ENCODE peak calls at places on chromosomes 16 and 17, in four cellular contexts. One of them, this sample, is unnamed.

GRCh38 chr16:66007717-66008116 is 358.8 kb upstream of the CDH5 start:
- DNase-seq in CD8-positive, alpha-beta T cell: no peak
- DNase-seq in uterus: no peak
- DNase-seq in foreskin fibroblast: peak
- DNase-seq in this sample: peak

GRCh38 chr16:47928008-47928407 is 227.8 kb downstream of the ABCC12 start:
- DNase-seq in CD8-positive, alpha-beta T cell: no peak
- DNase-seq in foreskin fibroblast: no peak
- DNase-seq in uterus: no peak
- DNase-seq in this sample: no peak

GRCh38 chr17:76586741-76587487 is 1.3 kb upstream of the ST6GALNAC2 start:
- DNase-seq in uterus: no peak
- DNase-seq in foreskin fibroblast: no peak
- DNase-seq in CD8-positive, alpha-beta T cell: no peak
- DNase-seq in this sample: no peak

GRCh38 chr17:3905017-3905486 is 11.2 kb downstream of the P2RX1 start:
- DNase-seq in foreskin fibroblast: no peak
- DNase-seq in uterus: no peak
- DNase-seq in CD8-positive, alpha-beta T cell: no peak
- DNase-seq in this sample: no peak

GRCh38 chr17:64223283-64223682 is 39.8 kb downstream of the TEX2 start:
- DNase-seq in CD8-positive, alpha-beta T cell: no peak
- DNase-seq in foreskin fibroblast: no peak
- DNase-seq in uterus: no peak
- DNase-seq in this sample: no peak

GRCh38 chr17:37478187-37478586 is 11.5 kb upstream of the DUSP14 start:
- DNase-seq in foreskin fibroblast: peak
- DNase-seq in CD8-positive, alpha-beta T cell: no peak
- DNase-seq in uterus: no peak
- DNase-seq in this sample: peak

GRCh38 chr17:82440377-82440981 is 10.1 kb downstream of the CYBC1 start:
- DNase-seq in uterus: no peak
- DNase-seq in CD8-positive, alpha-beta T cell: no peak
- DNase-seq in foreskin fibroblast: no peak
- DNase-seq in this sample: no peak

GRCh38 chr17:50149425-50150353 is 788 bp downstream of the PPP1R9B start:
- DNase-seq in uterus: peak
- DNase-seq in foreskin fibroblast: peak
- DNase-seq in CD8-positive, alpha-beta T cell: no peak
- DNase-seq in this sample: no peak

GRCh38 chr17:65931246-65932149 is 260.4 kb downstream of the CEP112 start:
- DNase-seq in CD8-positive, alpha-beta T cell: no peak
- DNase-seq in foreskin fibroblast: no peak
- DNase-seq in uterus: no peak
- DNase-seq in this sample: no peak

GRCh38 chr16:64718481-64718880 is 403.4 kb downstream of the CDH11 start:
- DNase-seq in foreskin fibroblast: no peak
- DNase-seq in CD8-positive, alpha-beta T cell: no peak
- DNase-seq in uterus: no peak
- DNase-seq in this sample: no peak

GRCh38 chr16:83992624-83993023 is 24.6 kb downstream of the NECAB2 start:
- DNase-seq in CD8-positive, alpha-beta T cell: no peak
- DNase-seq in foreskin fibroblast: peak
- DNase-seq in uterus: peak
- DNase-seq in this sample: peak

GRCh38 chr17:17114592-17115225 is 72.5 kb downstream of the MPRIP start:
- DNase-seq in CD8-positive, alpha-beta T cell: no peak
- DNase-seq in uterus: no peak
- DNase-seq in foreskin fibroblast: no peak
- DNase-seq in this sample: no peak

GRCh38 chr17:45276031-45276430 is 14.1 kb upstream of the SPATA32 start:
- DNase-seq in uterus: peak
- DNase-seq in CD8-positive, alpha-beta T cell: no peak
- DNase-seq in foreskin fibroblast: peak
- DNase-seq in this sample: no peak

GRCh38 chr16:68065716-68066305 is 19.4 kb upstream of the NFATC3 start:
- DNase-seq in uterus: no peak
- DNase-seq in CD8-positive, alpha-beta T cell: no peak
- DNase-seq in foreskin fibroblast: peak
- DNase-seq in this sample: no peak

GRCh38 chr16:11306997-11307638 is 26.0 kb upstream of the PRM1 start:
- DNase-seq in uterus: no peak
- DNase-seq in foreskin fibroblast: no peak
- DNase-seq in CD8-positive, alpha-beta T cell: no peak
- DNase-seq in this sample: no peak

GRCh38 chr16:86259499-86259898 is 250.8 kb upstream of the FOXF1 start:
- DNase-seq in CD8-positive, alpha-beta T cell: no peak
- DNase-seq in foreskin fibroblast: no peak
- DNase-seq in uterus: no peak
- DNase-seq in this sample: no peak

GRCh38 chr17:20307325-20307910 is 159.9 kb downstream of the LGALS9B start:
- DNase-seq in CD8-positive, alpha-beta T cell: no peak
- DNase-seq in foreskin fibroblast: no peak
- DNase-seq in uterus: no peak
- DNase-seq in this sample: no peak

GRCh38 chr17:1617620-1618174 is 10.9 kb downstream of the SLC43A2 start:
- DNase-seq in foreskin fibroblast: peak
- DNase-seq in uterus: no peak
- DNase-seq in CD8-positive, alpha-beta T cell: no peak
- DNase-seq in this sample: no peak

GRCh38 chr16:56737539-56737938 is 7.6 kb downstream of the NUP93 start:
- DNase-seq in CD8-positive, alpha-beta T cell: no peak
- DNase-seq in foreskin fibroblast: no peak
- DNase-seq in uterus: no peak
- DNase-seq in this sample: no peak

GRCh38 chr17:35460354-35460851 is 11.8 kb upstream of the SLFN13 start:
- DNase-seq in foreskin fibroblast: no peak
- DNase-seq in CD8-positive, alpha-beta T cell: peak
- DNase-seq in uterus: peak
- DNase-seq in this sample: no peak

GRCh38 chr17:19307521-19307920 is 55.0 kb downstream of the B9D1 start:
- DNase-seq in CD8-positive, alpha-beta T cell: no peak
- DNase-seq in foreskin fibroblast: no peak
- DNase-seq in uterus: no peak
- DNase-seq in this sample: no peak

GRCh38 chr17:28711723-28712036 is at the start of gene PROCA1:
- DNase-seq in uterus: no peak
- DNase-seq in foreskin fibroblast: no peak
- DNase-seq in CD8-positive, alpha-beta T cell: no peak
- DNase-seq in this sample: no peak

GRCh38 chr17:20225162-20226115 is 216.3 kb downstream of the SPECC1 start:
- DNase-seq in foreskin fibroblast: peak
- DNase-seq in uterus: no peak
- DNase-seq in CD8-positive, alpha-beta T cell: no peak
- DNase-seq in this sample: no peak

GRCh38 chr17:72294487-72294893 is 173.7 kb downstream of the SOX9 start:
- DNase-seq in CD8-positive, alpha-beta T cell: no peak
- DNase-seq in uterus: no peak
- DNase-seq in foreskin fibroblast: no peak
- DNase-seq in this sample: no peak

GRCh38 chr17:82257473-82257872 is 16.0 kb downstream of the CSNK1D start:
- DNase-seq in foreskin fibroblast: peak
- DNase-seq in uterus: peak
- DNase-seq in CD8-positive, alpha-beta T cell: peak
- DNase-seq in this sample: no peak

GRCh38 chr16:1438229-1439057 is 5.9 kb downstream of the CCDC154 start:
- DNase-seq in foreskin fibroblast: no peak
- DNase-seq in uterus: no peak
- DNase-seq in CD8-positive, alpha-beta T cell: no peak
- DNase-seq in this sample: no peak

GRCh38 chr16:88482630-88483391 is 29.7 kb downstream of the ZFPM1 start:
- DNase-seq in CD8-positive, alpha-beta T cell: no peak
- DNase-seq in foreskin fibroblast: no peak
- DNase-seq in uterus: no peak
- DNase-seq in this sample: no peak

DNA sequence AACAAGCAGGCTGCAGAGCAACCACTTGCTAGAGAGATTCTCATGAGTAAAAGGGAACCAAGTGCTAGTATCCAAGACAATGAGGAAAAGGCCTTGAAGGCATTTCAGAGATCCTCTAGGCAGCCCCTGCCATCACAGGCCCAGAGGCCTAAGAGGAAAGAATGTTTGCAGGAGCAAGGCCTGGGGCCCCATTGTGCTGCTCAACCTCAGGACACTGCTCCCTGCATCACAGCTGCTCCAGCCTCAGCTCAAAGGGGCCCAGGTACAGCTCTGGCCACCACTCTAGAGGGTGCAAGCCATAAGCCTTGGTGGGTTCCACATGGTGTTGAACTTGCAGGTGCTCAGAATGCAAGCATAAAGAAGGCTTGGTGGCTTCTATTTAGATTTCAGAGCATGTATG is 243.0 kb upstream of the RPL38 start:
- DNase-seq in foreskin fibroblast: no peak
- DNase-seq in uterus: no peak
- DNase-seq in CD8-positive, alpha-beta T cell: no peak
- DNase-seq in this sample: no peak
- H3K4me3 ChIP-seq in foreskin fibroblast: no peak
- H3K4me3 ChIP-seq in uterus: no peak
- H3K4me3 ChIP-seq in CD8-positive, alpha-beta T cell: no peak
- H3K4me3 ChIP-seq in this sample: no peak

GRCh38 chr17:9957244-9957643 is 52.2 kb upstream of the RCVRN start:
- DNase-seq in foreskin fibroblast: no peak
- DNase-seq in CD8-positive, alpha-beta T cell: no peak
- DNase-seq in uterus: no peak
- DNase-seq in this sample: no peak

GRCh38 chr17:9958586-9959281 is 53.7 kb upstream of the RCVRN start:
- DNase-seq in foreskin fibroblast: no peak
- DNase-seq in uterus: no peak
- DNase-seq in CD8-positive, alpha-beta T cell: no peak
- DNase-seq in this sample: no peak

GRCh38 chr17:9956474-9957131 is 51.5 kb upstream of the RCVRN start:
- DNase-seq in CD8-positive, alpha-beta T cell: no peak
- DNase-seq in foreskin fibroblast: no peak
- DNase-seq in uterus: no peak
- DNase-seq in this sample: no peak

GRCh38 chr17:9959377-9959981 is 54.4 kb upstream of the RCVRN start:
- DNase-seq in foreskin fibroblast: peak
- DNase-seq in uterus: peak
- DNase-seq in CD8-positive, alpha-beta T cell: no peak
- DNase-seq in this sample: no peak
- TF ChIP-seq CTCF in foreskin fibroblast: peak
- TF ChIP-seq CTCF in uterus: peak
- TF ChIP-seq CTCF in CD8-positive, alpha-beta T cell: no peak
- TF ChIP-seq CTCF in this sample: peak

GRCh38 chr16:2460916-2461315 is 1.0 kb downstream of the TEDC2 start:
- DNase-seq in CD8-positive, alpha-beta T cell: no peak
- DNase-seq in foreskin fibroblast: no peak
- DNase-seq in uterus: no peak
- DNase-seq in this sample: no peak
- H3K4me3 ChIP-seq in CD8-positive, alpha-beta T cell: no peak
- H3K4me3 ChIP-seq in foreskin fibroblast: no peak
- H3K4me3 ChIP-seq in uterus: no peak
- H3K4me3 ChIP-seq in this sample: no peak

GRCh38 chr17:15436399-15437369 is 30.7 kb downstream of the CDRT4 start:
- DNase-seq in uterus: peak
- DNase-seq in CD8-positive, alpha-beta T cell: peak
- DNase-seq in foreskin fibroblast: peak
- DNase-seq in this sample: no peak
- TF ChIP-seq CTCF in uterus: no peak
- TF ChIP-seq CTCF in CD8-positive, alpha-beta T cell: no peak
- TF ChIP-seq CTCF in foreskin fibroblast: peak
- TF ChIP-seq CTCF in this sample: peak

DNA sequence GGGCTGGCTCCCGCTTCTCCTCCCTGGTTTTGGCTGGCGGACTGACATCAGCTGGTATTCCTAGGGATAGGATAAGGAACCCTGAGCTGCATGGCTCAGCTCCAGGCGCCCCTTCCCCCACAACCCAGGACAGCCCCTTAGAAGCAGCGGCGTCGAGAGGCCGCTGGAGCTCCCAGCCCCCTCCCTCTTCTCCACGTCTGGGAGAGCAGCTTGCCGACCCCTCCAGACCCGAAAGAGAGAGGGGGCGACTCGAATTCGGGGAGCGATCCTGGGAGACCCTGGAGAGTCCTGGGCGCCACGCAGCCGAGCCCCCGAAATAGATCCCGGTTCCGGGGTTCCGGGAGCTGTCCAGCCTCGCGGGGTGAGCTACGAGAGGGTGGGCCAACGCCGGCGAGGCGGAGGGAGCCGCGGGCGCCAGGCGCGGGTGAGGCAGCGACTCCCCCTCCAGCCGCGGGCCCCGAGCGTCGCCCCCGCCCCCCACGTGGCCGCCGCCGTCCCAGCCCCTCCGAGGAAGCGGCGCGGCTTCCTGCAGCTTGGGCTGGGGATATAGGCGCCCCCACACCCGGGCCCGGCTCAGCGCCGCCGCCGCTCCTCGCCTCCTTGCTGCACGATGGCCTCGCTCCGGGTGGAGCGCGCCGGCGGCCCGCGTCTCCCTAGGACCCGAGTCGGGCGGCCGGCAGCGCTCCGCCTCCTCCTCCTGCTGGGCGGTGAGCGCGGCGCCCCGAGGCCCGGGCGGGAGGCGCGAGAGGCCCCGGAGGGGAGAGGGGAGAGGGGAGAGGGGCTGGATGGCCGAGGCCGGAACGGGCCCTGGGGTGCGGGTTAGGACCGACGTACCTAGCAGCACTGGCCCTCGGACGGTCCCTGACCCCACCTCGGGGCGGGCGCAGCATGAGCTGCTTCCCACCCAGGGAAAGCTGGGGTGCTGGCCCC is at the start of gene RAMP2:
- DNase-seq in CD8-positive, alpha-beta T cell: peak
- DNase-seq in uterus: no peak
- DNase-seq in foreskin fibroblast: peak
- DNase-seq in this sample: no peak
- H3K4me3 ChIP-seq in CD8-positive, alpha-beta T cell: peak
- H3K4me3 ChIP-seq in uterus: peak
- H3K4me3 ChIP-seq in foreskin fibroblast: peak
- H3K4me3 ChIP-seq in this sample: peak

GRCh38 chr16:85055503-85056210 is 28.1 kb downstream of the KIAA0513 start:
- DNase-seq in uterus: peak
- DNase-seq in foreskin fibroblast: peak
- DNase-seq in CD8-positive, alpha-beta T cell: peak
- DNase-seq in this sample: no peak

GRCh38 chr16:85057948-85058347 is 30.4 kb downstream of the KIAA0513 start:
- DNase-seq in uterus: no peak
- DNase-seq in CD8-positive, alpha-beta T cell: no peak
- DNase-seq in foreskin fibroblast: no peak
- DNase-seq in this sample: no peak

GRCh38 chr16:85054948-85055502 is 27.4 kb downstream of the KIAA0513 start:
- DNase-seq in CD8-positive, alpha-beta T cell: no peak
- DNase-seq in foreskin fibroblast: no peak
- DNase-seq in uterus: no peak
- DNase-seq in this sample: no peak

GRCh38 chr16:85057212-85057889 is 29.8 kb downstream of the KIAA0513 start:
- DNase-seq in uterus: no peak
- DNase-seq in CD8-positive, alpha-beta T cell: no peak
- DNase-seq in foreskin fibroblast: no peak
- DNase-seq in this sample: no peak

DNA sequence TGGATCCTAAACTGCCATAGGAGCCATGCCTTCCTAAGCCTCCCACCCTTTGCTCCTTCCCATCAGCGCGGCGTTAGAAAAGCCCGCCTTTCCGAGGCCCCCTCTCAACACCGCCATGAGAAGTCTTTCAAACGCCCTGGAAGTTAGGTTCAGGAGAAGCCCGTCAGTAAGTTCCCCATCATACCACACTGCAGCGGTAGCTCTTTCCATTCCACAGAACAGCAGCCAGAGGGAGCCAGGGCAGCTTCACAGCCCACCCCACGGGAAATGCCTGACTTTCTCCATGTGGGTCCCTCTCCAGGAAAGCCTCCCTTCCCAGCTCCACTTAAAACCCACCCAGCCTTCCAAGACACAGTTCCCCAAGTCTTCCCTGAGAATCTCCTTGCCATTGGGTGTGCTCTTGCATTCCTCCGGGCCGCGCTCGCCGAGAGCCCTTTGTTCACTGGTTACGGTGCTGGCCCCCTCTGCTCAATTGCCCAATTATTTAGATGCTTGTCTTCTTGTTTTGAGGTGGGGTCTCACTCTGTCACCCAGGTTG is 28.7 kb downstream of the KIAA0513 start:
- DNase-seq in CD8-positive, alpha-beta T cell: no peak
- DNase-seq in foreskin fibroblast: peak
- DNase-seq in uterus: peak
- DNase-seq in this sample: no peak
- TF ChIP-seq CTCF in CD8-positive, alpha-beta T cell: no peak
- TF ChIP-seq CTCF in foreskin fibroblast: peak
- TF ChIP-seq CTCF in uterus: no peak
- TF ChIP-seq CTCF in this sample: peak